ENCODE peak calls at places on chromosome 21, in nine cellular contexts. One of them, this sample, is unnamed.

GRCh38 chr21:44322621-44323325 is 16.4 kb downstream of the CFAP410 start:
- DNase-seq in hepatocyte: no peak
- DNase-seq in GM23248: no peak
- DNase-seq in left ventricle myocardium inferior: no peak
- DNase-seq in uterus: no peak
- DNase-seq in CD8-positive, alpha-beta T cell: no peak
- DNase-seq in dorsolateral prefrontal cortex: no peak
- DNase-seq in astrocyte of the cerebellum: no peak
- DNase-seq in BE2C: no peak
- DNase-seq in this sample: no peak

GRCh38 chr21:14383596-14384210 is 757 bp upstream of the HSPA13 start:
- DNase-seq in hepatocyte: peak
- DNase-seq in GM23248: peak
- DNase-seq in left ventricle myocardium inferior: no peak
- DNase-seq in uterus: no peak
- DNase-seq in CD8-positive, alpha-beta T cell: no peak
- DNase-seq in dorsolateral prefrontal cortex: peak
- DNase-seq in astrocyte of the cerebellum: no peak
- DNase-seq in BE2C: no peak
- DNase-seq in this sample: no peak

GRCh38 chr21:14401217-14401616 is 18.3 kb upstream of the HSPA13 start:
- DNase-seq in hepatocyte: no peak
- DNase-seq in GM23248: no peak
- DNase-seq in left ventricle myocardium inferior: no peak
- DNase-seq in uterus: no peak
- DNase-seq in CD8-positive, alpha-beta T cell: no peak
- DNase-seq in dorsolateral prefrontal cortex: no peak
- DNase-seq in astrocyte of the cerebellum: no peak
- DNase-seq in BE2C: no peak
- DNase-seq in this sample: no peak

GRCh38 chr21:38796426-38796825 is 9.3 kb upstream of the ETS2 start:
- DNase-seq in hepatocyte: no peak
- DNase-seq in GM23248: peak
- DNase-seq in left ventricle myocardium inferior: no peak
- DNase-seq in uterus: no peak
- DNase-seq in CD8-positive, alpha-beta T cell: no peak
- DNase-seq in dorsolateral prefrontal cortex: no peak
- DNase-seq in astrocyte of the cerebellum: peak
- DNase-seq in BE2C: no peak
- DNase-seq in this sample: no peak

GRCh38 chr21:28674807-28675206 is 317.9 kb downstream of the LTN1 start:
- DNase-seq in hepatocyte: no peak
- DNase-seq in GM23248: no peak
- DNase-seq in left ventricle myocardium inferior: no peak
- DNase-seq in uterus: no peak
- DNase-seq in CD8-positive, alpha-beta T cell: no peak
- DNase-seq in dorsolateral prefrontal cortex: no peak
- DNase-seq in astrocyte of the cerebellum: no peak
- DNase-seq in BE2C: no peak
- DNase-seq in this sample: no peak

GRCh38 chr21:41374867-41375533 is 13.2 kb downstream of the MX2 start:
- DNase-seq in hepatocyte: no peak
- DNase-seq in GM23248: no peak
- DNase-seq in left ventricle myocardium inferior: no peak
- DNase-seq in uterus: no peak
- DNase-seq in CD8-positive, alpha-beta T cell: no peak
- DNase-seq in dorsolateral prefrontal cortex: no peak
- DNase-seq in astrocyte of the cerebellum: no peak
- DNase-seq in BE2C: no peak
- DNase-seq in this sample: no peak

GRCh38 chr21:38166214-38166547 is 90.6 kb upstream of the KCNJ15 start:
- DNase-seq in hepatocyte: no peak
- DNase-seq in GM23248: peak
- DNase-seq in left ventricle myocardium inferior: no peak
- DNase-seq in uterus: no peak
- DNase-seq in CD8-positive, alpha-beta T cell: no peak
- DNase-seq in dorsolateral prefrontal cortex: no peak
- DNase-seq in astrocyte of the cerebellum: no peak
- DNase-seq in BE2C: no peak
- DNase-seq in this sample: no peak

GRCh38 chr21:38984982-38985422 is 179.3 kb downstream of the ETS2 start:
- DNase-seq in hepatocyte: no peak
- DNase-seq in GM23248: peak
- DNase-seq in left ventricle myocardium inferior: no peak
- DNase-seq in uterus: peak
- DNase-seq in CD8-positive, alpha-beta T cell: no peak
- DNase-seq in dorsolateral prefrontal cortex: no peak
- DNase-seq in astrocyte of the cerebellum: peak
- DNase-seq in BE2C: peak
- DNase-seq in this sample: peak

GRCh38 chr21:39843483-39843882 is 23.8 kb upstream of the PCP4 start:
- DNase-seq in hepatocyte: no peak
- DNase-seq in GM23248: no peak
- DNase-seq in left ventricle myocardium inferior: no peak
- DNase-seq in uterus: no peak
- DNase-seq in CD8-positive, alpha-beta T cell: no peak
- DNase-seq in dorsolateral prefrontal cortex: no peak
- DNase-seq in astrocyte of the cerebellum: no peak
- DNase-seq in BE2C: no peak
- DNase-seq in this sample: no peak

GRCh38 chr21:43864313-43864805 is 664 bp upstream of the AGPAT3 start:
- DNase-seq in hepatocyte: peak
- DNase-seq in GM23248: peak
- DNase-seq in left ventricle myocardium inferior: peak
- DNase-seq in uterus: no peak
- DNase-seq in CD8-positive, alpha-beta T cell: no peak
- DNase-seq in dorsolateral prefrontal cortex: no peak
- DNase-seq in astrocyte of the cerebellum: no peak
- DNase-seq in BE2C: peak
- DNase-seq in this sample: no peak

GRCh38 chr21:20215959-20216358 is 782.2 kb upstream of the NCAM2 start:
- DNase-seq in hepatocyte: no peak
- DNase-seq in GM23248: no peak
- DNase-seq in left ventricle myocardium inferior: no peak
- DNase-seq in uterus: no peak
- DNase-seq in CD8-positive, alpha-beta T cell: no peak
- DNase-seq in dorsolateral prefrontal cortex: no peak
- DNase-seq in astrocyte of the cerebellum: no peak
- DNase-seq in BE2C: no peak
- DNase-seq in this sample: no peak

GRCh38 chr21:40511976-40512375 is 335.0 kb downstream of the DSCAM start:
- DNase-seq in hepatocyte: no peak
- DNase-seq in GM23248: no peak
- DNase-seq in left ventricle myocardium inferior: no peak
- DNase-seq in uterus: no peak
- DNase-seq in CD8-positive, alpha-beta T cell: no peak
- DNase-seq in dorsolateral prefrontal cortex: no peak
- DNase-seq in astrocyte of the cerebellum: no peak
- DNase-seq in BE2C: no peak
- DNase-seq in this sample: no peak

GRCh38 chr21:44436958-44437357 is 18.4 kb upstream of the LRRC3 start:
- DNase-seq in hepatocyte: no peak
- DNase-seq in GM23248: no peak
- DNase-seq in left ventricle myocardium inferior: peak
- DNase-seq in uterus: no peak
- DNase-seq in CD8-positive, alpha-beta T cell: no peak
- DNase-seq in dorsolateral prefrontal cortex: no peak
- DNase-seq in astrocyte of the cerebellum: no peak
- DNase-seq in BE2C: no peak
- DNase-seq in this sample: no peak

GRCh38 chr21:39062196-39062900 is 120.9 kb downstream of the PSMG1 start:
- DNase-seq in hepatocyte: no peak
- DNase-seq in GM23248: no peak
- DNase-seq in left ventricle myocardium inferior: no peak
- DNase-seq in uterus: no peak
- DNase-seq in CD8-positive, alpha-beta T cell: no peak
- DNase-seq in dorsolateral prefrontal cortex: no peak
- DNase-seq in astrocyte of the cerebellum: no peak
- DNase-seq in BE2C: no peak
- DNase-seq in this sample: no peak

DNA sequence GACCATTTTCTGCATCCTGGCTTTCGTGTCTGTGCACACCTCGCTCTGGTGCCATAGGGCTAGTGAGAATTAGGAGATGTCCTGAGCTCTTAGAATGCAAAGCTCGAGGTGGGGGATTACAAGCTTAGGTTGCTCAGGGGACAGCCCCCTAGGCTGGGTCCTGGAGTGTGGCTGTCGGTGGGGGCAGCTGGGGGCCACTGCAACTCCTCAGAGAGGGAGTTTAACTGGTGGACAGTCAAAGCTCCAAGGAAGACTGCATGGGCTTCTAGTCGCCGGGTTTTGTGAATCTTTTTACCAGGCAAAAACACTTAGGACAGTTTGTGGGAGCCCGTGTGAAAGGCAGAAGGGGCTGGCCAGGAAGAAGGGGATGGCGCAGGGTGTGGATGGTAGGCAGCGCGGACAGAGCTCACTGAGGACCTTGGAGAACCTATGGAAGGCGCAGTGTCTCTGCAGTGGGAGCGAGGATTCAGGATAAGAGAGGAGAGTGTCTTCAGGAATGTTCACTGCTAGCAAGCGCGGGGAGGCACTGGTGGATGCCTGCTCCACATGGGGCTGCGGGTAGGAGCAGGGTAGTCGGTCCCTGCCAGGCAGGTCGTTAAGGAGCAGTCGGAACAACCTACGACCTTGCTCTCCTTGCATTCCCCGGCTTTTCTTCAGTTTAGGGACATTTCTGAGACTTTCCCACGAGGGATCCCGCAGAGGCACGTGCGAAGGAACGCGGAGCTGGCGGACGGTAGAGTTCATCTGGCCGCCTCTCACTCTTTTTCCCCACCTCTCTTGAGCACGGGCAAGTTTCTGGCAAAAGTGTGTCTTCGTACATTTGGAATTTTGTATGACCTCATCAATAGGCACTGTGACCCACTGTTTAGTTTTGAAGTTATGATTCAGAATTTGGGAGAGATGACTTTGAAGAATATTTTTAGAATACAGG is 12.9 kb upstream of the KCNE1 start:
- DNase-seq in hepatocyte: peak
- DNase-seq in GM23248: peak
- DNase-seq in left ventricle myocardium inferior: no peak
- DNase-seq in uterus: peak
- DNase-seq in CD8-positive, alpha-beta T cell: no peak
- DNase-seq in dorsolateral prefrontal cortex: no peak
- DNase-seq in astrocyte of the cerebellum: peak
- DNase-seq in BE2C: no peak
- DNase-seq in this sample: no peak
- H3K4me3 ChIP-seq in hepatocyte: peak
- H3K4me3 ChIP-seq in GM23248: peak
- H3K4me3 ChIP-seq in left ventricle myocardium inferior: peak
- H3K4me3 ChIP-seq in uterus: no peak
- H3K4me3 ChIP-seq in CD8-positive, alpha-beta T cell: no peak
- H3K4me3 ChIP-seq in dorsolateral prefrontal cortex: no peak
- H3K4me3 ChIP-seq in astrocyte of the cerebellum: peak
- H3K4me3 ChIP-seq in BE2C: no peak
- H3K4me3 ChIP-seq in this sample: peak

DNA sequence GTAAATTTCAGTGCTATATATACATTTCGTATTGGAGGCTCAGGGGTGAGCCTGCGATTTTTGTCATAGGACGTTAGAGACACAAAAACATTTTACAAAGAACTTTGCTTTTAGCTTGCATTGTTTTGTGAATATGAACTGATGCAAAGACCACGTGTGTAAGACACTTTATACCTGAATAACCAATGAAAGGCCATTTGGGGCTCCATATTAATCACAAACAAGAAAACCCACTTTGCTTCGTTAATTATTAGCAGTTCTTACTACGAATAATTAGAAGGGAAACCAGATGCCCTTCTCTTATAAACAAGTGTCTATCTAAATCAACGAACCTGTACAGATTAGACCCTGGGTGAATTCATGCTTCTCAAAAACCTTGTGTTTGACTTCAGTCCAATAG is 1.1 kb downstream of the CYYR1 start:
- DNase-seq in hepatocyte: no peak
- DNase-seq in GM23248: no peak
- DNase-seq in left ventricle myocardium inferior: no peak
- DNase-seq in uterus: no peak
- DNase-seq in CD8-positive, alpha-beta T cell: no peak
- DNase-seq in dorsolateral prefrontal cortex: no peak
- DNase-seq in astrocyte of the cerebellum: no peak
- DNase-seq in BE2C: no peak
- DNase-seq in this sample: no peak
- H3K4me3 ChIP-seq in hepatocyte: peak
- H3K4me3 ChIP-seq in GM23248: peak
- H3K4me3 ChIP-seq in left ventricle myocardium inferior: peak
- H3K4me3 ChIP-seq in uterus: peak
- H3K4me3 ChIP-seq in CD8-positive, alpha-beta T cell: no peak
- H3K4me3 ChIP-seq in dorsolateral prefrontal cortex: peak
- H3K4me3 ChIP-seq in astrocyte of the cerebellum: peak
- H3K4me3 ChIP-seq in BE2C: no peak
- H3K4me3 ChIP-seq in this sample: no peak

DNA sequence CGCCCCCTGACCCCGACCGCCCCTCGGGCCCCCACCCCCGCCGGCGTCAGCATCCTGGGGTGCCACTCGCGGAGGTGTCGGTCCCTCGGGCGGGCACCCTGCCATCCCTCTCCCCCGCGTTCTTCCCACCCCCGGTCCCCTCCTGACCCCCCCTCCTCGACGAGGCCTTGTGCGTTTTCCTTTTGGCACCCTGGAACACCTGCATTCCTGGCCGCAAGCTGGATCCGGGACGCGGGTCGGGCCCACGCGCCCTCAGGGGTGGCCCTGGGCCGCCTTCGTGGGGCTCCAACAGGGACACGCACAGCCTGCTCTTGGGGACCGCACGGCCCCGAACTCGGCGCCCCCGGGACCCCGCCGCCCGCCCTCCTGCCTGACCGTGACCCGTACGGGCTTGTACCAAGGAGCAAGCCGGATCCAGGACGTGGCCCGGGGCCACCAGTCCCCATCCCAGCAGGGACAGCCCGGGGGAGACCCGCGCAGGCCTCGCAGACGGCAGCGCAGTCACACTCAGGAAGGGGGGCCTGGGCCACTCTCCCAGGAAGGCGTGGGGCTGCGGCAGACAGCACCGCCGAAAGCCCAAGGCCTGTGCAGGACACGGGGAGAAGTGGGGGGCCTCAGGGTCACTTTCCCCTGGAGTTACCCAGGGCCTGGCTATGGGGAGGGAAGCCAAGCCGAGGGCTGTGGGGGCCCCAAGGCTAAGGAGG is 579 bp upstream of the SLC19A1 start:
- DNase-seq in hepatocyte: no peak
- DNase-seq in GM23248: peak
- DNase-seq in left ventricle myocardium inferior: peak
- DNase-seq in uterus: peak
- DNase-seq in CD8-positive, alpha-beta T cell: no peak
- DNase-seq in dorsolateral prefrontal cortex: peak
- DNase-seq in astrocyte of the cerebellum: no peak
- DNase-seq in BE2C: no peak
- DNase-seq in this sample: no peak
- H3K4me3 ChIP-seq in hepatocyte: peak
- H3K4me3 ChIP-seq in GM23248: peak
- H3K4me3 ChIP-seq in left ventricle myocardium inferior: peak
- H3K4me3 ChIP-seq in uterus: peak
- H3K4me3 ChIP-seq in CD8-positive, alpha-beta T cell: peak
- H3K4me3 ChIP-seq in dorsolateral prefrontal cortex: peak
- H3K4me3 ChIP-seq in astrocyte of the cerebellum: peak
- H3K4me3 ChIP-seq in BE2C: peak
- H3K4me3 ChIP-seq in this sample: peak

DNA sequence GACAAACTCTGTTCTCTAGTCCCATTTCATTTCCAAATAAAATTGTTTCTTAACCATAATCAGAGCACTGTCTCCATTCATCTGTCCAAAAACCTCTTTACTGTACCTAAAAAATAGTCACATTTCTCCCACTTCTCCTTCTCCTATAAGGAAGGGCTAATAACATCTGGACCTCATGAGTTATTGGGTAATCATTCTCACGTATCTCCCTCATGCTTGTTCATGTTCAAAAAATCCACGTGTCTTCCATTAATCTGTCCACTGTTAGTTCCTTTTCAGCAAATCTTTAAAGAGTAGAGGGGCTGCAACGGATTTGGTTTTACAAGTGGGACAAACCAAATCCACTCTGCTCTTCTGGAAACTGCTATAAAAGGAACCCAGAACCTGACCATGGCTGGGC is 1418.8 kb downstream of the MRPL39 start:
- DNase-seq in hepatocyte: no peak
- DNase-seq in GM23248: no peak
- DNase-seq in left ventricle myocardium inferior: no peak
- DNase-seq in uterus: no peak
- DNase-seq in CD8-positive, alpha-beta T cell: no peak
- DNase-seq in dorsolateral prefrontal cortex: no peak
- DNase-seq in astrocyte of the cerebellum: no peak
- DNase-seq in BE2C: no peak
- DNase-seq in this sample: no peak
- H3K4me3 ChIP-seq in hepatocyte: no peak
- H3K4me3 ChIP-seq in GM23248: no peak
- H3K4me3 ChIP-seq in left ventricle myocardium inferior: no peak
- H3K4me3 ChIP-seq in uterus: no peak
- H3K4me3 ChIP-seq in CD8-positive, alpha-beta T cell: no peak
- H3K4me3 ChIP-seq in dorsolateral prefrontal cortex: no peak
- H3K4me3 ChIP-seq in astrocyte of the cerebellum: no peak
- H3K4me3 ChIP-seq in BE2C: no peak
- H3K4me3 ChIP-seq in this sample: no peak